ENCODE peak calls at places on chromosomes 2 and 18, in seven cellular contexts. M is heart right ventricle, L is body of pancreas, U is cardiac muscle cell, Z is A549, J is stomach, Q is spleen. N is an unnamed sample.
A peak's percentile ranks its signal among the peaks of the same experiment; 100 is the strongest.

GRCh38 chr18:13804305-13804704 is 19.6 kb upstream of the MC5R start:
- DNase-seq in Q (no peak), M (no peak), L (no peak), J (no peak), U (no peak), Z (no peak), N (no peak)

GRCh38 chr2:218993345-218994315 is at the start of gene CRYBA2:
- DNase-seq in J (no peak), L (peak; percentile 33), U (no peak), Q (no peak), Z (no peak), M (no peak), N (no peak)

GRCh38 chr2:238952261-238952924 is 104.5 kb downstream of the TWIST2 start:
- DNase-seq in Q (no peak), Z (no peak), U (no peak), J (no peak), L (no peak), M (no peak), N (no peak)

GRCh38 chr18:48820483-48821250 is 130.1 kb downstream of the SMAD7 start:
- DNase-seq in L (peak; percentile 1), Z (no peak), U (no peak), Q (peak; percentile 75), J (peak; percentile 15), M (no peak), N (no peak)

GRCh38 chr2:186181625-186182024 is 304.4 kb upstream of the ZC3H15 start:
- DNase-seq in Z (no peak), M (no peak), J (no peak), Q (no peak), L (no peak), U (no peak), N (no peak)

GRCh38 chr18:35456181-35456850 is 41.4 kb downstream of the INO80C start:
- DNase-seq in L (no peak), U (no peak), Z (no peak), J (no peak), Q (no peak), M (no peak), N (no peak)

GRCh38 chr2:159208449-159208848 is 78.1 kb downstream of the WDSUB1 start:
- DNase-seq in Q (no peak), M (no peak), U (no peak), J (no peak), Z (no peak), L (no peak), N (no peak)

GRCh38 chr2:231425291-231425810 is 29.8 kb downstream of the B3GNT7 start:
- DNase-seq in J (no peak), U (no peak), Q (peak; percentile 52), Z (no peak), L (no peak), M (no peak), N (no peak)

GRCh38 chr2:239165206-239165831 is 235.5 kb downstream of the HDAC4 start:
- DNase-seq in M (no peak), Z (no peak), U (no peak), Q (peak; percentile 51), L (no peak), J (no peak), N (no peak)

DNA sequence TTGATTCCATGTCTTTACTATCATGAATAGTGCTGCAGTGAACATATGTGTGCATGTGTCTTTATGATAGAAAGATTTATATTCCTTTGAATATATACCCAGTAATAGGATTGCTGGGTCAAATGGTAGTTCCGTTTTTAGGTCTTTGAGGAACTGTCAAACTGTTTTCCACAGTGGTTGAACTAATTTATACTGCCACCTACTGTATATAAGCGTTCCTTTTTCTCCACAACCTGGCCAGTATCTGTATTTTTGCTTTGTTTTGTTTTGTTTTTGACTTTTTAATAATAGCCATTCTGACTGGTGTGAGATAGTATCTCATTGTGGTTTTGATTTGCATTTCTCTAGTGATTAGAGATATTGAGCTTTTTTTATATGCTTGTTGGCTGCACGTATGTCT is 641.6 kb downstream of the SUCLG1 start:
- DNase-seq in J (no peak), Q (no peak), U (no peak), M (no peak), L (no peak), Z (no peak), N (no peak)
- TF ChIP-seq CTCF in J (no peak), Q (no peak), U (no peak), M (no peak), L (no peak), Z (peak; percentile 11), N (no peak)

DNA sequence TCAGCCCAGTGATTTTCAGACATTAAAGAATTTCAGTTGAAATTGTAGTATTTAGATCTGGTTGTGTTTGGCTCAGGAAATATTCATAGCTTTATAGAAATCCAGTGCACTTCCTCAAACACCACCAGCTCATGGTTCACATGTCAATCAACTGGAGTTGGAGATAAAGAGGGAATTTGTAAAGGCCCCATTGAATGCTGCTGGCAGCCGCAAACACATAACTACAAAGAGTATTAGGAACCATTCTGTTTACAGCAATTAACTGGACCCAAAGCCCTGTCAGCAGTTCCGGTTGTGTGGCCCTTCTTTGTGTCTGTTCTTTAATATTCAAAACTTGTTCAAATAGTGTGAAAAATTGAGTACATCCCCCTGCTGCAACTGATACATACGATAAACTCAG is 107.4 kb upstream of the LRRTM4 start:
- DNase-seq in Z (no peak), M (no peak), J (no peak), Q (no peak), U (peak; percentile 59), L (no peak), N (no peak)
- H3K4me3 ChIP-seq in Z (no peak overlapping the region), M (no peak overlapping the region), J (no peak overlapping the region), Q (no peak overlapping the region), U (no peak overlapping the region), L (no peak overlapping the region), N (no peak overlapping the region)

DNA sequence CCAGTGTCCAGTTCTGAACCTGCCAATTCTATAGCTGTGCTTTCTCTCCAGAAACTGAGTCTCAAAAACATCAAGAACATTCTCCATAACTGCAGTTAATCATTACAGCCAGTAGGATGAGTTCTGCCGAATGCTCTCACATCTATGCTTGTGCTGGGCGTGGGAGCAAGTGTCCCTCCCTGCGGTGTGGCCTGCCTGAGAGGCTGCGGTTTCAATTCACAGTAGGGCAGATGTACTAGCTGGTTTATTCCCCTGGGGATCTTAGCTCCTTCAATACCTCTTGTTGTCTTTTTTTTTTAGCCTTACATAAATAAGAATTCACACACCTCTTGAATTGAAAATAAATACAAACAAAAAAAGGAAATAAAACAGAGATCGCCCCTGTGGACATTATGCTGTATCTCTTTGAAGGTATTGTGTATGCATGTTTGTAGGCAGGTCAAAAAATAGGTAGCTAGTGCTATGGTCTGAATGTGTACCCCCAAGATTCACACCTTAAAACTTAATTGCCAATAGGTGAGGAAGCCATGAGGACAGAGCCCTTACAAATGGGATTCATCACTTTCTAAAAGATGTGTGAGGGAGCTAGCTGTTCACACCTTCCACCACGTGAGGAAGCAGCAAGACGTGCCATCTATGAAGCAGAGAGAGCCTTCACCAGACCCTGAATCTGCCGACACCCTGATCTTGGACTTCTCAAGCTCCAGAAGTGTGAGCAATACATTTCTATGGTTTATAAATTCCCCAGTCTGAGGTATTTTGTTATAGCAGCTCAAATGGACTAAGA is 74.3 kb downstream of the BCL2L11 start:
- DNase-seq in M (no peak), L (no peak), Q (no peak), J (no peak), Z (no peak), U (no peak), N (no peak)
- TF ChIP-seq CTCF in M (no peak), L (no peak), Q (no peak), J (no peak), Z (no peak), U (no peak), N (no peak)

DNA sequence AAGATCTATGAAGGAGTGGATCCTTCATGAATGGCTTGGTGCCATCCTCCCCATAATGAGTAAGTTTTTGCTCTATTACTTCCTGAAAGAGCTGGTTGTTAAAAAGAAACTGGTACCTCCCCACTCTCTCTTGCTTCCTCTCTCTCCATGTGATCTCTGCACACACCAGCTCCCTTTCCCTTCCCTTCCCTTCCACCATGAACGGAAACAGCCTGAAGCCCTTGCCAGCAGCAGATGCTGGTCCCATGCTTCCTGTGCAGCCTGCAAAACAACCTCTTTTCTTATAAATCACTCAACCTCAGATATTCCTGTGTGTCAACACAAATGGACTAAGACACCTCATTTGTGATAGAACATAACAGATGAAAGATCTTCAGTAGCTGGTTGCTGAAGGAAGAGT is 303.5 kb upstream of the ACVR2A start:
- DNase-seq in L (no peak), M (no peak), Q (no peak), U (no peak), J (no peak), Z (no peak), N (no peak)
- H3K4me3 ChIP-seq in L (no peak overlapping the region), M (no peak overlapping the region), Q (no peak overlapping the region), U (no peak overlapping the region), J (no peak overlapping the region), Z (no peak overlapping the region), N (no peak overlapping the region)

DNA sequence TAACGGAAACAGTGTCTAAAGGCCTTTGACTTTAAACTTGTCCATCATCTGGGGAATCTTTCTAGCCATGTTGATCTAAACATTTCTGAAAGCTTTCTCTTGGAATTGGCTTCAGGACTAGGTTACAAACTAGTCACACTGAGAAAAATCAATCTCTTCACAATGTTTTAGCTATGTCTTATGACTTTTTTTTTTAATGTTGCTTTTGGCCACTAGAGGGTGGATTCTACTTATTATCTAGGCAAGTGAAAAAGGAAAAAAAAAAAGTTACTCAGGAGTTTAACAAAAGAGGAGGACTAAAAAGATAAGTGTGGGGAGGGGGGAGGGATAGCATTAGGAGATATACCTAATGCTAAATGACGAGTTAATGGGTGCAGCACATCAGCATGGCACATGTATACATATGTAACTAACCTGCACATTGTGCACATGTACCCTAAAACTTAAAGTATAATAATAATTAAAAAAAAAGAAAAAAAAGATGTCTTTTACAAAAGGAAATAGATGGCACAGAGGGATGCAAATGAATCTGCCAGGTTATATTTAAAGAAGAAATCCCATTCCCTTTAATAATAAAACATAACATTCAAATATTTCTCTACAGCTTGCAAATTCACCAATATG is 160.4 kb upstream of the PID1 start:
- DNase-seq in L (no peak), J (no peak), Z (no peak), U (peak; percentile 54), M (no peak), Q (no peak), N (no peak)
- TF ChIP-seq CTCF in L (peak; percentile 16), J (peak; percentile 59), Z (peak; percentile 55), U (peak; percentile 56), M (peak; percentile 45), Q (no peak), N (no peak)